ENCODE peak calls at places on chromosome 13, in six cellular contexts. One of them, this sample, is unnamed.

GRCh38 chr13:92379371-92379770 is 847.2 kb upstream of the GPC6 start:
- DNase-seq in GM12865: no peak
- DNase-seq in fibroblast of the aortic adventitia: no peak
- DNase-seq in PC-3: no peak
- DNase-seq in heart left ventricle: no peak
- DNase-seq in mucosa of descending colon: no peak
- DNase-seq in this sample: no peak

GRCh38 chr13:29472317-29472961 is 123.0 kb downstream of the SLC7A1 start:
- DNase-seq in GM12865: peak
- DNase-seq in fibroblast of the aortic adventitia: peak
- DNase-seq in PC-3: peak
- DNase-seq in heart left ventricle: no peak
- DNase-seq in mucosa of descending colon: peak
- DNase-seq in this sample: peak

GRCh38 chr13:95641291-95641811 is 3.2 kb downstream of the DZIP1 start:
- DNase-seq in GM12865: no peak
- DNase-seq in fibroblast of the aortic adventitia: no peak
- DNase-seq in PC-3: no peak
- DNase-seq in heart left ventricle: peak
- DNase-seq in mucosa of descending colon: peak
- DNase-seq in this sample: peak

GRCh38 chr13:94325660-94326059 is 153.8 kb downstream of the DCT start:
- DNase-seq in GM12865: no peak
- DNase-seq in fibroblast of the aortic adventitia: no peak
- DNase-seq in PC-3: no peak
- DNase-seq in heart left ventricle: no peak
- DNase-seq in mucosa of descending colon: no peak
- DNase-seq in this sample: no peak

GRCh38 chr13:46172531-46172991 is 9.4 kb downstream of the LCP1 start:
- DNase-seq in GM12865: peak
- DNase-seq in fibroblast of the aortic adventitia: no peak
- DNase-seq in PC-3: no peak
- DNase-seq in heart left ventricle: no peak
- DNase-seq in mucosa of descending colon: peak
- DNase-seq in this sample: no peak

GRCh38 chr13:79185580-79185979 is 220.5 kb downstream of the RBM26 start:
- DNase-seq in GM12865: peak
- DNase-seq in fibroblast of the aortic adventitia: no peak
- DNase-seq in PC-3: no peak
- DNase-seq in heart left ventricle: no peak
- DNase-seq in mucosa of descending colon: no peak
- DNase-seq in this sample: no peak

GRCh38 chr13:99331881-99332293 is 24.7 kb upstream of the GPR183 start:
- DNase-seq in GM12865: peak
- DNase-seq in fibroblast of the aortic adventitia: no peak
- DNase-seq in PC-3: peak
- DNase-seq in heart left ventricle: no peak
- DNase-seq in mucosa of descending colon: no peak
- DNase-seq in this sample: no peak

GRCh38 chr13:105083986-105084385 is 1451.5 kb downstream of the EFNB2 start:
- DNase-seq in GM12865: no peak
- DNase-seq in fibroblast of the aortic adventitia: peak
- DNase-seq in PC-3: no peak
- DNase-seq in heart left ventricle: no peak
- DNase-seq in mucosa of descending colon: no peak
- DNase-seq in this sample: no peak

GRCh38 chr13:90867336-90867683 is 480.2 kb upstream of the MIR17HG start:
- DNase-seq in GM12865: peak
- DNase-seq in fibroblast of the aortic adventitia: peak
- DNase-seq in PC-3: peak
- DNase-seq in heart left ventricle: peak
- DNase-seq in mucosa of descending colon: peak
- DNase-seq in this sample: peak

GRCh38 chr13:113863511-113864302 is at the start of gene GAS6:
- DNase-seq in GM12865: peak
- DNase-seq in fibroblast of the aortic adventitia: peak
- DNase-seq in PC-3: peak
- DNase-seq in heart left ventricle: peak
- DNase-seq in mucosa of descending colon: peak
- DNase-seq in this sample: peak

GRCh38 chr13:44011036-44011435 is 131.3 kb downstream of the LACC1 start:
- DNase-seq in GM12865: no peak
- DNase-seq in fibroblast of the aortic adventitia: no peak
- DNase-seq in PC-3: no peak
- DNase-seq in heart left ventricle: no peak
- DNase-seq in mucosa of descending colon: no peak
- DNase-seq in this sample: no peak

GRCh38 chr13:67967031-67967430 is 736.9 kb upstream of the PCDH9 start:
- DNase-seq in GM12865: no peak
- DNase-seq in fibroblast of the aortic adventitia: no peak
- DNase-seq in PC-3: no peak
- DNase-seq in heart left ventricle: no peak
- DNase-seq in mucosa of descending colon: no peak
- DNase-seq in this sample: no peak

GRCh38 chr13:71339010-71339409 is 528.0 kb downstream of the DACH1 start:
- DNase-seq in GM12865: no peak
- DNase-seq in fibroblast of the aortic adventitia: no peak
- DNase-seq in PC-3: no peak
- DNase-seq in heart left ventricle: no peak
- DNase-seq in mucosa of descending colon: no peak
- DNase-seq in this sample: no peak

GRCh38 chr13:42539670-42540069 is 34.3 kb upstream of the TNFSF11 start:
- DNase-seq in GM12865: no peak
- DNase-seq in fibroblast of the aortic adventitia: peak
- DNase-seq in PC-3: peak
- DNase-seq in heart left ventricle: no peak
- DNase-seq in mucosa of descending colon: no peak
- DNase-seq in this sample: peak

GRCh38 chr13:56561327-56561726 is 579.4 kb upstream of the PRR20A start:
- DNase-seq in GM12865: no peak
- DNase-seq in fibroblast of the aortic adventitia: no peak
- DNase-seq in PC-3: peak
- DNase-seq in heart left ventricle: no peak
- DNase-seq in mucosa of descending colon: no peak
- DNase-seq in this sample: no peak

GRCh38 chr13:40388617-40389016 is 277.8 kb downstream of the FOXO1 start:
- DNase-seq in GM12865: peak
- DNase-seq in fibroblast of the aortic adventitia: no peak
- DNase-seq in PC-3: peak
- DNase-seq in heart left ventricle: no peak
- DNase-seq in mucosa of descending colon: peak
- DNase-seq in this sample: peak

GRCh38 chr13:59880468-59880867 is 283.3 kb downstream of the DIAPH3 start:
- DNase-seq in GM12865: no peak
- DNase-seq in fibroblast of the aortic adventitia: no peak
- DNase-seq in PC-3: peak
- DNase-seq in heart left ventricle: no peak
- DNase-seq in mucosa of descending colon: no peak
- DNase-seq in this sample: peak

GRCh38 chr13:103168901-103169508 is 102.8 kb upstream of the SLC10A2 start:
- DNase-seq in GM12865: peak
- DNase-seq in fibroblast of the aortic adventitia: no peak
- DNase-seq in PC-3: no peak
- DNase-seq in heart left ventricle: no peak
- DNase-seq in mucosa of descending colon: no peak
- DNase-seq in this sample: no peak

GRCh38 chr13:51895906-51896888 is 34.4 kb downstream of the CCDC70 start:
- DNase-seq in GM12865: peak
- DNase-seq in fibroblast of the aortic adventitia: peak
- DNase-seq in PC-3: peak
- DNase-seq in heart left ventricle: peak
- DNase-seq in mucosa of descending colon: peak
- DNase-seq in this sample: peak

DNA sequence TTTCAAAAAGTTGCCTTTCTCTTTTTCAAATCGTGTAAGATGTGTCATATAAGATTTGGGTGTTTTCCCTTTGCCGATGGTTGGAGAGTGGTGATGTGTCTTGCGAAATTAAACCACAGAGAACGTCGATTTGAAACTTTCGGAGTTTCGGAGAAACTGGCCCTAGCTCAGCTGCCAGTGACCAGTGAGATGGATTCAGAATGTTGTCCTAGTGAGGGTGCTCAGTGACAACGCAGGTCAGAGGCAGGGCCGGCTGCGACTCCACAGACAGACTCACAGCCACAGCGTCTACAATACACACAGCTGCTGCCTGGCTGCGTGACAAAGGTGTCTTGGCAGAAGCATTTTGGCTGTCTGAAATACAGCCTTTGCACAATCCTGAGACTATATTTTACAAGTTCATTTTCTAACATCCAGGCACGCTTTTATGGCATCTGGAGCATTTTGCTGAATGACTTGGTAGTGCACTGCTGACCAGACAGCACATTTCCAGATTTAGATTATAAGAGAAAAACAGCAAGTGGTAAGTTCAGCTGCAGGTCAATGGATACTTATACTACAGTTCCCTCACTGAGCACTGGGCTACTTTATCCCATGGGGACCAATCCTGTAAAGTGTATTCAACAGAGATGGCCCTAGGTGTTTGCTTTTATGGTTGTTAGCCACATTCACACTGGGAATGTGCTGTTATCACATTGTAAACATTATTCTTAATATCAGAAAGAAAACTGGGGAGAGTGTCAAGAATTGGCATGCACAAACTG is 207.5 kb downstream of the KCNRG start:
- DNase-seq in GM12865: peak
- DNase-seq in fibroblast of the aortic adventitia: peak
- DNase-seq in PC-3: peak
- DNase-seq in heart left ventricle: peak
- DNase-seq in mucosa of descending colon: peak
- DNase-seq in this sample: peak
- H3K4me3 ChIP-seq in GM12865: no peak
- H3K4me3 ChIP-seq in fibroblast of the aortic adventitia: peak
- H3K4me3 ChIP-seq in PC-3: peak
- H3K4me3 ChIP-seq in heart left ventricle: no peak
- H3K4me3 ChIP-seq in mucosa of descending colon: no peak
- H3K4me3 ChIP-seq in this sample: peak

GRCh38 chr13:73290844-73291243 is 232.0 kb downstream of the KLF5 start:
- DNase-seq in GM12865: no peak
- DNase-seq in fibroblast of the aortic adventitia: no peak
- DNase-seq in PC-3: no peak
- DNase-seq in heart left ventricle: no peak
- DNase-seq in mucosa of descending colon: no peak
- DNase-seq in this sample: no peak

GRCh38 chr13:73288596-73288995 is 229.8 kb downstream of the KLF5 start:
- DNase-seq in GM12865: no peak
- DNase-seq in fibroblast of the aortic adventitia: no peak
- DNase-seq in PC-3: no peak
- DNase-seq in heart left ventricle: no peak
- DNase-seq in mucosa of descending colon: peak
- DNase-seq in this sample: no peak

GRCh38 chr13:73284475-73284874 is 225.7 kb downstream of the KLF5 start:
- DNase-seq in GM12865: no peak
- DNase-seq in fibroblast of the aortic adventitia: no peak
- DNase-seq in PC-3: no peak
- DNase-seq in heart left ventricle: no peak
- DNase-seq in mucosa of descending colon: no peak
- DNase-seq in this sample: no peak

GRCh38 chr13:73287871-73288270 is 229.1 kb downstream of the KLF5 start:
- DNase-seq in GM12865: no peak
- DNase-seq in fibroblast of the aortic adventitia: no peak
- DNase-seq in PC-3: no peak
- DNase-seq in heart left ventricle: no peak
- DNase-seq in mucosa of descending colon: peak
- DNase-seq in this sample: no peak

GRCh38 chr13:73286177-73286576 is 227.4 kb downstream of the KLF5 start:
- DNase-seq in GM12865: no peak
- DNase-seq in fibroblast of the aortic adventitia: no peak
- DNase-seq in PC-3: no peak
- DNase-seq in heart left ventricle: no peak
- DNase-seq in mucosa of descending colon: no peak
- DNase-seq in this sample: no peak
- TF ChIP-seq CTCF in GM12865: no peak
- TF ChIP-seq CTCF in fibroblast of the aortic adventitia: no peak
- TF ChIP-seq CTCF in PC-3: no peak
- TF ChIP-seq CTCF in heart left ventricle: no peak
- TF ChIP-seq CTCF in mucosa of descending colon: no peak
- TF ChIP-seq CTCF in this sample: no peak

GRCh38 chr13:33828431-33829129 is 10.6 kb downstream of the RFC3 start:
- DNase-seq in GM12865: no peak
- DNase-seq in fibroblast of the aortic adventitia: no peak
- DNase-seq in PC-3: no peak
- DNase-seq in heart left ventricle: no peak
- DNase-seq in mucosa of descending colon: no peak
- DNase-seq in this sample: no peak

GRCh38 chr13:33827152-33827551 is 9.2 kb downstream of the RFC3 start:
- DNase-seq in GM12865: no peak
- DNase-seq in fibroblast of the aortic adventitia: no peak
- DNase-seq in PC-3: no peak
- DNase-seq in heart left ventricle: no peak
- DNase-seq in mucosa of descending colon: no peak
- DNase-seq in this sample: no peak

GRCh38 chr13:33825083-33825482 is 7.1 kb downstream of the RFC3 start:
- DNase-seq in GM12865: no peak
- DNase-seq in fibroblast of the aortic adventitia: no peak
- DNase-seq in PC-3: no peak
- DNase-seq in heart left ventricle: no peak
- DNase-seq in mucosa of descending colon: no peak
- DNase-seq in this sample: no peak
- H3K4me3 ChIP-seq in GM12865: no peak
- H3K4me3 ChIP-seq in fibroblast of the aortic adventitia: no peak
- H3K4me3 ChIP-seq in PC-3: no peak
- H3K4me3 ChIP-seq in heart left ventricle: no peak
- H3K4me3 ChIP-seq in mucosa of descending colon: no peak
- H3K4me3 ChIP-seq in this sample: no peak

DNA sequence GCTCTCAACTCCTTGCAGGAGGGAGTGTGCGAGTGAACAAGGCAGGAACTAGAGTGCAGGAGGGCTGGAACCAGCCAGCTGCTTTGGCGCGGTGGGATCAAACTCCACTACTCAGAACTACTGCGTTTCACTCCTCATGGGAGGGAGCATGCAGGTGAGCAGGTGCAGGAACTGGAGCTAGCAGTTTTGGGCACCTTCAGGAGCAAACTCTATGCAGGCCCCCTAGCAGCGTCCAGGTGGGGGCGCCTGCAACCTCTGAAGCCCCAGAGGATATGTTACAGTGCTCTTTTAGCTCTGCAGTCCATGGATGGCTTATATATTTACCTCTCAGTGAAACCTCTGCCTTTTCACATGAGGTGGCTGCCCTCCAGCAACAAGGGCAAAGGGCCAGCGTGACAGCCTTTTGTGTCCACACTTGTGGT is 1303.4 kb downstream of the PCDH9 start:
- DNase-seq in GM12865: no peak
- DNase-seq in fibroblast of the aortic adventitia: no peak
- DNase-seq in PC-3: peak
- DNase-seq in heart left ventricle: peak
- DNase-seq in mucosa of descending colon: peak
- DNase-seq in this sample: peak
- TF ChIP-seq CTCF in GM12865: no peak
- TF ChIP-seq CTCF in fibroblast of the aortic adventitia: no peak
- TF ChIP-seq CTCF in PC-3: peak
- TF ChIP-seq CTCF in heart left ventricle: peak
- TF ChIP-seq CTCF in mucosa of descending colon: no peak
- TF ChIP-seq CTCF in this sample: peak

GRCh38 chr13:33758113-33758512 is 59.8 kb upstream of the RFC3 start:
- DNase-seq in GM12865: peak
- DNase-seq in fibroblast of the aortic adventitia: no peak
- DNase-seq in PC-3: no peak
- DNase-seq in heart left ventricle: no peak
- DNase-seq in mucosa of descending colon: no peak
- DNase-seq in this sample: no peak
- H3K4me3 ChIP-seq in GM12865: no peak
- H3K4me3 ChIP-seq in fibroblast of the aortic adventitia: no peak
- H3K4me3 ChIP-seq in PC-3: no peak
- H3K4me3 ChIP-seq in heart left ventricle: no peak
- H3K4me3 ChIP-seq in mucosa of descending colon: no peak
- H3K4me3 ChIP-seq in this sample: no peak